ENCODE peak calls at places on chromosomes 11 and 22, in six cellular contexts. O is IMR-90, W is neuronal stem cell, L is mesenchymal stem cell, Q is H1, Z is trophoblast cell. N is an unnamed sample.

GRCh38 chr11:70182266-70182665 is 20.8 kb upstream of the FADD start:
- DNase-seq in O (no peak), W (no peak), L (no peak), Q (no peak), Z (no peak), N (no peak)

GRCh38 chr11:56410801-56411200 is 1.7 kb upstream of the OR5AL1 start:
- DNase-seq in O (no peak), W (no peak), L (no peak), Q (no peak), Z (no peak), N (no peak)

GRCh38 chr11:18171377-18172000 is 1.1 kb upstream of the MRGPRX4 start:
- DNase-seq in O (no peak), W (peak), L (peak), Q (no peak), Z (peak), N (peak)

GRCh38 chr11:66981976-66982578 is 7.0 kb downstream of the C11orf86 start:
- DNase-seq in O (peak), W (no peak), L (peak), Q (no peak), Z (peak), N (no peak)

GRCh38 chr22:35467788-35468187 is 67.8 kb downstream of the MCM5 start:
- DNase-seq in O (peak), W (peak), L (peak), Q (no peak), Z (no peak), N (peak)

GRCh38 chr11:113664981-113665710 is 41.0 kb downstream of the TMPRSS5 start:
- DNase-seq in O (no peak), W (no peak), L (no peak), Q (no peak), Z (no peak), N (no peak)

GRCh38 chr11:69636512-69636866 is 4.5 kb upstream of the CCND1 start:
- DNase-seq in O (peak), W (peak), L (peak), Q (peak), Z (peak), N (peak)

GRCh38 chr11:790721-791564 is 1.1 kb upstream of the CEND1 start:
- DNase-seq in O (no peak), W (no peak), L (peak), Q (peak), Z (no peak), N (peak)

GRCh38 chr11:23021287-23021863 is 161.1 kb upstream of the CCDC179 start:
- DNase-seq in O (peak), W (peak), L (peak), Q (no peak), Z (peak), N (no peak)

GRCh38 chr11:79076526-79077115 is 364.2 kb downstream of the TENM4 start:
- DNase-seq in O (no peak), W (no peak), L (peak), Q (no peak), Z (peak), N (no peak)

GRCh38 chr11:77560605-77561004 is 29.1 kb upstream of the AQP11 start:
- DNase-seq in O (peak), W (no peak), L (peak), Q (no peak), Z (peak), N (no peak)

GRCh38 chr11:8294251-8294935 is 30.7 kb upstream of the LMO1 start:
- DNase-seq in O (no peak), W (no peak), L (no peak), Q (peak), Z (no peak), N (no peak)

GRCh38 chr11:27902981-27903624 is 202.8 kb upstream of the BDNF start:
- DNase-seq in O (peak), W (no peak), L (peak), Q (no peak), Z (no peak), N (no peak)

GRCh38 chr11:131889146-131889577 is 518.7 kb downstream of the NTM start:
- DNase-seq in O (peak), W (no peak), L (peak), Q (no peak), Z (peak), N (no peak)

GRCh38 chr11:5931061-5931460 is 11.0 kb upstream of the OR56A3 start:
- DNase-seq in O (no peak), W (no peak), L (no peak), Q (no peak), Z (no peak), N (no peak)

GRCh38 chr11:27705873-27706820 is 5.9 kb upstream of the BDNF start:
- DNase-seq in O (peak), W (no peak), L (peak), Q (no peak), Z (peak), N (peak)

GRCh38 chr22:38187413-38188212 is 6.0 kb upstream of the PLA2G6 start:
- DNase-seq in O (peak), W (no peak), L (peak), Q (no peak), Z (peak), N (no peak)

GRCh38 chr22:25970348-25970995 is 198.8 kb upstream of the SEZ6L start:
- DNase-seq in O (no peak), W (peak), L (no peak), Q (no peak), Z (peak), N (peak)

GRCh38 chr11:68411501-68411991 is 49.0 kb upstream of the PPP6R3 start:
- DNase-seq in O (no peak), W (no peak), L (no peak), Q (no peak), Z (no peak), N (no peak)

GRCh38 chr11:68412593-68413475 is 47.7 kb upstream of the PPP6R3 start:
- DNase-seq in O (peak), W (no peak), L (peak), Q (no peak), Z (no peak), N (no peak)

GRCh38 chr11:68408512-68408911 is 52.0 kb upstream of the PPP6R3 start:
- DNase-seq in O (no peak), W (no peak), L (no peak), Q (no peak), Z (no peak), N (no peak)

GRCh38 chr11:68406318-68407313 is 53.9 kb upstream of the PPP6R3 start:
- DNase-seq in O (no peak), W (no peak), L (no peak), Q (no peak), Z (no peak), N (no peak)

DNA sequence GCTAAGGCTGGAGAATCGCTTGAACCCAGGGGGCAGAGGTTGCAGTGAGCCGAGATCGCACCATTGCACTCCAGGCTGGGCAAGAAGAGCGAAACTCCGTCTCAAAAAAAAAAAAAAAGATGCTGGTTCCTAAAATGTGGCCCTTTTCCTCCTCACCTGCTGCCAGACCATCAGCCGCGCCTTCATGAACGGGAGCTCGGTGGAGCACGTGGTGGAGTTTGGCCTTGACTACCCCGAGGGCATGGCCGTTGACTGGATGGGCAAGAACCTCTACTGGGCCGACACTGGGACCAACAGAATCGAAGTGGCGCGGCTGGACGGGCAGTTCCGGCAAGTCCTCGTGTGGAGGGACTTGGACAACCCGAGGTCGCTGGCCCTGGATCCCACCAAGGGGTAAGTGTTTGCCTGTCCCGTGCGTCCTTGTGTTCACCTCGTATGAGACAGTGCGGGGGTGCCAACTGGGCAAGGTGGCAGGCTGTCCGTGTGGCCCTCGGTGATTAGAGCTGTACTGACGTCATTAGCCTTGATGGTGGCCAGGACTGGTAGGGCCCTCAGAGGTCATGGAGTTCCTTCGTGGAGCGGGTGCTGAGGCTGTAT is 50.7 kb upstream of the PPP6R3 start:
- DNase-seq in O (no peak), W (no peak), L (no peak), Q (no peak), Z (no peak), N (no peak)
- H4K91ac ChIP-seq in O (no peak), W (no peak), L (no peak), Q (no peak), Z (no peak), N (no peak)

GRCh38 chr11:119977584-119977860 is 160.4 kb downstream of the TRIM29 start:
- DNase-seq in O (no peak), W (no peak), L (no peak), Q (no peak), Z (no peak), N (no peak)
- H4K91ac ChIP-seq in O (no peak), W (no peak), L (no peak), Q (no peak), Z (no peak), N (no peak)

DNA sequence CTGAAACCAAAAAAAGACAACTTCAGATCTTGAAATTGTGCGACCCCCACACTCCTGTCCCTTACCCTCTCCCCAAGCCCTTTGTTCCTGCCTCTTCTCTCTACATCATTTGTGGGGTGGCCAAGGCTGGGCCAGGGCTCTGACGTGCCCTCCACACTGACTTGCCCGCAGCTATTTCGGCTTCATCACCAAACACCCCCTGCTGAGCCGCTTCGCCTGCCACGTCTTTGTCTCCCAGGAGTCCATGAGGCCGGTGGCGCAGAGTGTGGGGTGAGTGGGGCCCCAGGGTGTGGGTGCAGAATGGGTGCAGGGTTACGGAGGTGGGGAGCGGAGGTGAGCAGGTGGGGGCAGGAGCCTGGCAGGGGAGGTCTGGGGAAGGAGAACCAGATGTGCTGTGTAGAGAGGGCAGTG is 9.5 kb downstream of the MAPK8IP2 start:
- DNase-seq in O (no peak), W (no peak), L (no peak), Q (no peak), Z (no peak), N (no peak)
- H4K91ac ChIP-seq in O (no peak), W (no peak), L (no peak), Q (no peak), Z (no peak), N (no peak)

GRCh38 chr11:60818057-60818456 is 23.9 kb upstream of the CCDC86 start:
- DNase-seq in O (no peak), W (no peak), L (no peak), Q (no peak), Z (no peak), N (no peak)
- H4K91ac ChIP-seq in O (no peak), W (no peak), L (no peak), Q (no peak), Z (no peak), N (no peak)